ENCODE peak calls at places on chromosomes 11 and 22, in eight cellular contexts. Y, H, U, J, L, P, X and I are unnamed samples.

GRCh38 chr22:44888491-44888941 is 121.3 kb downstream of the PHF21B start:
- DNase-seq in H (no peak), J (no peak), Y (no peak), U (no peak), L (no peak), X (no peak), P (no peak), I (no peak)

GRCh38 chr11:128890543-128891409 is at the start of gene KCNJ5:
- DNase-seq in L (no peak), J (no peak), H (no peak), U (no peak), Y (no peak), P (no peak), X (no peak), I (no peak)

GRCh38 chr22:19984201-19984753 is 32.3 kb downstream of the ARVCF start:
- DNase-seq in H (peak; percentile 68), Y (no peak), X (peak; percentile 70), U (no peak), L (no peak), P (no peak), J (no peak), I (no peak)

GRCh38 chr22:17009640-17010291 is 1.7 kb upstream of the GAB4 start:
- DNase-seq in L (no peak), U (no peak), X (no peak), H (no peak), P (no peak), Y (no peak), J (no peak), I (no peak)

GRCh38 chr22:23196165-23196564 is 15.9 kb downstream of the BCR start:
- DNase-seq in U (no peak), P (no peak), L (no peak), X (no peak), H (no peak), J (no peak), Y (no peak), I (no peak)

GRCh38 chr11:30789270-30789669 is 203.1 kb upstream of the MPPED2 start:
- DNase-seq in X (no peak), Y (no peak), P (no peak), J (no peak), U (no peak), H (peak; percentile 53), L (peak; percentile 80), I (no peak)

GRCh38 chr11:64842851-64843841 is 1.3 kb downstream of the CDC42BPG start:
- DNase-seq in H (no peak), P (no peak), Y (no peak), L (no peak), U (no peak), J (no peak), X (peak; percentile 71), I (no peak)

GRCh38 chr22:37894939-37895670 is 11.0 kb upstream of the MICALL1 start:
- DNase-seq in Y (no peak), U (no peak), X (no peak), J (no peak), P (no peak), L (no peak), H (no peak), I (no peak)

GRCh38 chr11:3132831-3133455 is 32.2 kb downstream of the OSBPL5 start:
- DNase-seq in X (no peak), L (no peak), U (no peak), J (no peak), Y (no peak), H (no peak), P (no peak), I (no peak)

GRCh38 chr11:83079820-83080219 is 8.1 kb upstream of the RAB30 start:
- DNase-seq in X (no peak), L (no peak), J (no peak), U (no peak), Y (no peak), H (no peak), P (no peak), I (no peak)

GRCh38 chr11:45933846-45934579 is 11.6 kb downstream of the LARGE2 start:
- DNase-seq in H (no peak), L (no peak), Y (no peak), P (no peak), J (no peak), X (no peak), U (no peak), I (no peak)

GRCh38 chr11:73013021-73013420 is 129.1 kb downstream of the FCHSD2 start:
- DNase-seq in J (no peak), U (no peak), X (no peak), H (no peak), Y (no peak), P (no peak), L (no peak), I (no peak)

GRCh38 chr22:49212002-49212401 is 615.7 kb downstream of the BRD1 start:
- DNase-seq in U (no peak), H (no peak), Y (no peak), X (no peak), P (no peak), L (no peak), J (no peak), I (no peak)

GRCh38 chr11:62236187-62236586 is 5.9 kb upstream of the SCGB1D2 start:
- DNase-seq in X (no peak), P (no peak), L (no peak), H (no peak), U (no peak), J (no peak), Y (no peak), I (no peak)

GRCh38 chr11:68206211-68206610 is 6.9 kb downstream of the KMT5B start:
- DNase-seq in L (peak; percentile 72), X (peak; percentile 47), Y (no peak), U (no peak), P (no peak), H (peak; percentile 66), J (no peak), I (no peak)

GRCh38 chr11:72418834-72419560 is 15.3 kb downstream of the CLPB start:
- DNase-seq in J (no peak), P (no peak), X (no peak), U (peak; percentile 52), Y (no peak), H (no peak), L (no peak), I (no peak)

GRCh38 chr11:8035225-8035846 is 45.7 kb upstream of the TUB start:
- DNase-seq in J (no peak), X (no peak), Y (no peak), U (no peak), H (no peak), L (peak; percentile 5), P (no peak), I (no peak)

GRCh38 chr22:49546811-49547585 is 280.7 kb downstream of the BRD1 start:
- DNase-seq in U (no peak), H (no peak), L (no peak), P (no peak), Y (no peak), X (no peak), J (no peak), I (no peak)